ENCODE peak calls at places on chromosomes 16 and 17, in ten cellular contexts. One of them, this sample, is unnamed.

GRCh38 chr17:82443465-82444283 is 6.9 kb downstream of the CYBC1 start:
- DNase-seq in neural progenitor cell: no peak
- DNase-seq in GM12892: no peak
- DNase-seq in effector memory CD8-positive, alpha-beta T cell: no peak
- DNase-seq in activated CD4-positive, CD25-positive, alpha-beta regulatory T cell: no peak
- DNase-seq in activated CD4-positive, alpha-beta T cell treated with anti-CD3 and anti-CD28 coated beads for 4 hours: no peak
- DNase-seq in MG63: no peak
- DNase-seq in sigmoid colon: no peak
- DNase-seq in fibroblast of gingiva: peak
- DNase-seq in endothelial cell: no peak
- DNase-seq in this sample: no peak

GRCh38 chr17:82411396-82412053 is 6.6 kb upstream of the HEXD start:
- DNase-seq in neural progenitor cell: no peak
- DNase-seq in GM12892: no peak
- DNase-seq in effector memory CD8-positive, alpha-beta T cell: no peak
- DNase-seq in activated CD4-positive, CD25-positive, alpha-beta regulatory T cell: no peak
- DNase-seq in activated CD4-positive, alpha-beta T cell treated with anti-CD3 and anti-CD28 coated beads for 4 hours: no peak
- DNase-seq in MG63: no peak
- DNase-seq in sigmoid colon: no peak
- DNase-seq in fibroblast of gingiva: no peak
- DNase-seq in endothelial cell: no peak
- DNase-seq in this sample: no peak

GRCh38 chr17:14308636-14308964 is 7.7 kb downstream of the HS3ST3B1 start:
- DNase-seq in neural progenitor cell: no peak
- DNase-seq in GM12892: no peak
- DNase-seq in effector memory CD8-positive, alpha-beta T cell: no peak
- DNase-seq in activated CD4-positive, CD25-positive, alpha-beta regulatory T cell: no peak
- DNase-seq in activated CD4-positive, alpha-beta T cell treated with anti-CD3 and anti-CD28 coated beads for 4 hours: no peak
- DNase-seq in MG63: no peak
- DNase-seq in sigmoid colon: no peak
- DNase-seq in fibroblast of gingiva: no peak
- DNase-seq in endothelial cell: no peak
- DNase-seq in this sample: no peak

GRCh38 chr17:73492802-73493139 is 151.5 kb downstream of the SDK2 start:
- DNase-seq in neural progenitor cell: no peak
- DNase-seq in GM12892: no peak
- DNase-seq in effector memory CD8-positive, alpha-beta T cell: no peak
- DNase-seq in activated CD4-positive, CD25-positive, alpha-beta regulatory T cell: no peak
- DNase-seq in activated CD4-positive, alpha-beta T cell treated with anti-CD3 and anti-CD28 coated beads for 4 hours: no peak
- DNase-seq in MG63: no peak
- DNase-seq in sigmoid colon: no peak
- DNase-seq in fibroblast of gingiva: no peak
- DNase-seq in endothelial cell: no peak
- DNase-seq in this sample: no peak

GRCh38 chr17:8243827-8244226 is 4.0 kb downstream of the CTC1 start:
- DNase-seq in neural progenitor cell: no peak
- DNase-seq in GM12892: no peak
- DNase-seq in effector memory CD8-positive, alpha-beta T cell: no peak
- DNase-seq in activated CD4-positive, CD25-positive, alpha-beta regulatory T cell: no peak
- DNase-seq in activated CD4-positive, alpha-beta T cell treated with anti-CD3 and anti-CD28 coated beads for 4 hours: no peak
- DNase-seq in MG63: no peak
- DNase-seq in sigmoid colon: no peak
- DNase-seq in fibroblast of gingiva: no peak
- DNase-seq in endothelial cell: no peak
- DNase-seq in this sample: no peak

GRCh38 chr17:2701161-2701995 is 10.2 kb downstream of the CLUH start:
- DNase-seq in neural progenitor cell: no peak
- DNase-seq in GM12892: peak
- DNase-seq in effector memory CD8-positive, alpha-beta T cell: no peak
- DNase-seq in activated CD4-positive, CD25-positive, alpha-beta regulatory T cell: no peak
- DNase-seq in activated CD4-positive, alpha-beta T cell treated with anti-CD3 and anti-CD28 coated beads for 4 hours: no peak
- DNase-seq in MG63: no peak
- DNase-seq in sigmoid colon: peak
- DNase-seq in fibroblast of gingiva: no peak
- DNase-seq in endothelial cell: no peak
- DNase-seq in this sample: peak

GRCh38 chr16:4329354-4329775 is 13.5 kb downstream of the GLIS2 start:
- DNase-seq in neural progenitor cell: no peak
- DNase-seq in GM12892: no peak
- DNase-seq in effector memory CD8-positive, alpha-beta T cell: no peak
- DNase-seq in activated CD4-positive, CD25-positive, alpha-beta regulatory T cell: no peak
- DNase-seq in activated CD4-positive, alpha-beta T cell treated with anti-CD3 and anti-CD28 coated beads for 4 hours: no peak
- DNase-seq in MG63: no peak
- DNase-seq in sigmoid colon: no peak
- DNase-seq in fibroblast of gingiva: no peak
- DNase-seq in endothelial cell: no peak
- DNase-seq in this sample: no peak

GRCh38 chr17:700504-701094 is 14.0 kb downstream of the VPS53 start:
- DNase-seq in neural progenitor cell: peak
- DNase-seq in GM12892: peak
- DNase-seq in effector memory CD8-positive, alpha-beta T cell: peak
- DNase-seq in activated CD4-positive, CD25-positive, alpha-beta regulatory T cell: no peak
- DNase-seq in activated CD4-positive, alpha-beta T cell treated with anti-CD3 and anti-CD28 coated beads for 4 hours: peak
- DNase-seq in MG63: no peak
- DNase-seq in sigmoid colon: no peak
- DNase-seq in fibroblast of gingiva: peak
- DNase-seq in endothelial cell: no peak
- DNase-seq in this sample: no peak

GRCh38 chr16:17299790-17300189 is 171.0 kb downstream of the XYLT1 start:
- DNase-seq in neural progenitor cell: no peak
- DNase-seq in GM12892: no peak
- DNase-seq in effector memory CD8-positive, alpha-beta T cell: no peak
- DNase-seq in activated CD4-positive, CD25-positive, alpha-beta regulatory T cell: no peak
- DNase-seq in activated CD4-positive, alpha-beta T cell treated with anti-CD3 and anti-CD28 coated beads for 4 hours: no peak
- DNase-seq in MG63: no peak
- DNase-seq in sigmoid colon: no peak
- DNase-seq in fibroblast of gingiva: no peak
- DNase-seq in endothelial cell: no peak
- DNase-seq in this sample: no peak

GRCh38 chr16:81881228-81881627 is 102.1 kb downstream of the PLCG2 start:
- DNase-seq in neural progenitor cell: no peak
- DNase-seq in GM12892: no peak
- DNase-seq in effector memory CD8-positive, alpha-beta T cell: no peak
- DNase-seq in activated CD4-positive, CD25-positive, alpha-beta regulatory T cell: no peak
- DNase-seq in activated CD4-positive, alpha-beta T cell treated with anti-CD3 and anti-CD28 coated beads for 4 hours: no peak
- DNase-seq in MG63: no peak
- DNase-seq in sigmoid colon: no peak
- DNase-seq in fibroblast of gingiva: no peak
- DNase-seq in endothelial cell: no peak
- DNase-seq in this sample: no peak

GRCh38 chr16:57143125-57143965 is 42.5 kb downstream of the PSME3IP1 start:
- DNase-seq in neural progenitor cell: no peak
- DNase-seq in GM12892: no peak
- DNase-seq in effector memory CD8-positive, alpha-beta T cell: no peak
- DNase-seq in activated CD4-positive, CD25-positive, alpha-beta regulatory T cell: no peak
- DNase-seq in activated CD4-positive, alpha-beta T cell treated with anti-CD3 and anti-CD28 coated beads for 4 hours: no peak
- DNase-seq in MG63: no peak
- DNase-seq in sigmoid colon: peak
- DNase-seq in fibroblast of gingiva: no peak
- DNase-seq in endothelial cell: no peak
- DNase-seq in this sample: no peak

GRCh38 chr17:17769869-17770361 is 66.9 kb downstream of the SREBF1 start:
- DNase-seq in neural progenitor cell: no peak
- DNase-seq in GM12892: no peak
- DNase-seq in effector memory CD8-positive, alpha-beta T cell: no peak
- DNase-seq in activated CD4-positive, CD25-positive, alpha-beta regulatory T cell: no peak
- DNase-seq in activated CD4-positive, alpha-beta T cell treated with anti-CD3 and anti-CD28 coated beads for 4 hours: no peak
- DNase-seq in MG63: no peak
- DNase-seq in sigmoid colon: no peak
- DNase-seq in fibroblast of gingiva: no peak
- DNase-seq in endothelial cell: no peak
- DNase-seq in this sample: no peak

GRCh38 chr16:4307215-4308037 is 8.4 kb upstream of the GLIS2 start:
- DNase-seq in neural progenitor cell: peak
- DNase-seq in GM12892: peak
- DNase-seq in effector memory CD8-positive, alpha-beta T cell: peak
- DNase-seq in activated CD4-positive, CD25-positive, alpha-beta regulatory T cell: peak
- DNase-seq in activated CD4-positive, alpha-beta T cell treated with anti-CD3 and anti-CD28 coated beads for 4 hours: peak
- DNase-seq in MG63: peak
- DNase-seq in sigmoid colon: peak
- DNase-seq in fibroblast of gingiva: peak
- DNase-seq in endothelial cell: peak
- DNase-seq in this sample: peak

GRCh38 chr16:85086347-85087291 is 25.7 kb downstream of the CIBAR2 start:
- DNase-seq in neural progenitor cell: peak
- DNase-seq in GM12892: peak
- DNase-seq in effector memory CD8-positive, alpha-beta T cell: peak
- DNase-seq in activated CD4-positive, CD25-positive, alpha-beta regulatory T cell: peak
- DNase-seq in activated CD4-positive, alpha-beta T cell treated with anti-CD3 and anti-CD28 coated beads for 4 hours: peak
- DNase-seq in MG63: peak
- DNase-seq in sigmoid colon: peak
- DNase-seq in fibroblast of gingiva: peak
- DNase-seq in endothelial cell: peak
- DNase-seq in this sample: peak

GRCh38 chr17:37083461-37083860 is 134.7 kb downstream of the AATF start:
- DNase-seq in neural progenitor cell: no peak
- DNase-seq in GM12892: no peak
- DNase-seq in effector memory CD8-positive, alpha-beta T cell: no peak
- DNase-seq in activated CD4-positive, CD25-positive, alpha-beta regulatory T cell: no peak
- DNase-seq in activated CD4-positive, alpha-beta T cell treated with anti-CD3 and anti-CD28 coated beads for 4 hours: no peak
- DNase-seq in MG63: no peak
- DNase-seq in sigmoid colon: no peak
- DNase-seq in fibroblast of gingiva: no peak
- DNase-seq in endothelial cell: no peak
- DNase-seq in this sample: no peak

GRCh38 chr16:11105038-11105903 is 150.7 kb downstream of the SOCS1 start:
- DNase-seq in neural progenitor cell: no peak
- DNase-seq in GM12892: peak
- DNase-seq in effector memory CD8-positive, alpha-beta T cell: no peak
- DNase-seq in activated CD4-positive, CD25-positive, alpha-beta regulatory T cell: no peak
- DNase-seq in activated CD4-positive, alpha-beta T cell treated with anti-CD3 and anti-CD28 coated beads for 4 hours: peak
- DNase-seq in MG63: peak
- DNase-seq in sigmoid colon: peak
- DNase-seq in fibroblast of gingiva: peak
- DNase-seq in endothelial cell: no peak
- DNase-seq in this sample: no peak

This sample was measured in 8988T.